ENCODE peak calls at places on chromosome 16, in six cellular contexts. G, O, F, L, V and I are unnamed samples.

GRCh38 chr16:79372504-79373184 is 227.9 kb downstream of the MAF start:
- DNase-seq in G (no peak), O (no peak), F (no peak), L (no peak), V (peak; percentile 3), I (no peak)

GRCh38 chr16:19114359-19115147 is 789 bp downstream of the ITPRIPL2 start:
- DNase-seq in G (peak; percentile 62), O (peak; percentile 93), F (no peak), L (peak; percentile 54), V (peak; percentile 72), I (no peak)

GRCh38 chr16:11129378-11129781 is 126.6 kb downstream of the SOCS1 start:
- DNase-seq in G (no peak), O (peak; percentile 24), F (peak; percentile 48), L (no peak), V (peak; percentile 42), I (no peak)

GRCh38 chr16:22183335-22183734 is 21.0 kb downstream of the SDR42E2 start:
- DNase-seq in G (no peak), O (no peak), F (no peak), L (no peak), V (no peak), I (no peak)

GRCh38 chr16:75311383-75311938 is 60.0 kb upstream of the BCAR1 start:
- DNase-seq in G (no peak), O (no peak), F (no peak), L (no peak), V (peak; percentile 53), I (no peak)

GRCh38 chr16:3129137-3130131 is 5.4 kb upstream of the ZNF213 start:
- DNase-seq in G (peak; percentile 63), O (no peak), F (peak; percentile 69), L (peak; percentile 35), V (peak; percentile 92), I (peak; percentile 63)

GRCh38 chr16:49622421-49623402 is 233.2 kb downstream of the ZNF423 start:
- DNase-seq in G (no peak), O (no peak), F (no peak), L (no peak), V (no peak), I (no peak)

GRCh38 chr16:27232061-27232841 is 28.9 kb downstream of the KDM8 start:
- DNase-seq in G (no peak), O (peak; percentile 65), F (no peak), L (no peak), V (no peak), I (no peak)

GRCh38 chr16:35221482-35222185 is 1762.2 kb downstream of the TP53TG3F start:
- DNase-seq in G (no peak), O (peak; percentile 78), F (no peak), L (no peak), V (no peak), I (no peak)

GRCh38 chr16:10942352-10943297 is at the start of gene DEXI:
- DNase-seq in G (peak; percentile 96), O (no peak), F (peak; percentile 70), L (peak; percentile 90), V (peak; percentile 88), I (peak; percentile 41)

GRCh38 chr16:27270389-27270788 is 1.8 kb upstream of the NSMCE1 start:
- DNase-seq in G (no peak), O (no peak), F (no peak), L (no peak), V (no peak), I (no peak)

GRCh38 chr16:46908540-46909372 is 24.6 kb downstream of the GPT2 start:
- DNase-seq in G (no peak), O (no peak), F (peak; percentile 16), L (no peak), V (peak; percentile 74), I (no peak)

GRCh38 chr16:73011926-73012325 is 36.0 kb downstream of the ZFHX3 start:
- DNase-seq in G (no peak), O (no peak), F (no peak), L (no peak), V (no peak), I (no peak)
- TF ChIP-seq CTCF in G (no peak), O (peak; percentile 17), F (no peak), L (no peak), V (no peak), I (no peak)

GRCh38 chr16:87924937-87925670 is 11.2 kb downstream of the CA5A start:
- DNase-seq in G (peak; percentile 46), O (no peak), F (no peak), L (no peak), V (no peak), I (peak; percentile 99)
- TF ChIP-seq CTCF in G (no peak), O (no peak), F (no peak), L (no peak), V (no peak), I (peak; percentile 63)

GRCh38 chr16:13148294-13148693 is 246.9 kb downstream of the SHISA9 start:
- DNase-seq in G (no peak), O (no peak), F (no peak), L (no peak), V (no peak), I (no peak)
- TF ChIP-seq CTCF in G (no peak), O (no peak), F (no peak), L (no peak), V (no peak), I (no peak)

DNA sequence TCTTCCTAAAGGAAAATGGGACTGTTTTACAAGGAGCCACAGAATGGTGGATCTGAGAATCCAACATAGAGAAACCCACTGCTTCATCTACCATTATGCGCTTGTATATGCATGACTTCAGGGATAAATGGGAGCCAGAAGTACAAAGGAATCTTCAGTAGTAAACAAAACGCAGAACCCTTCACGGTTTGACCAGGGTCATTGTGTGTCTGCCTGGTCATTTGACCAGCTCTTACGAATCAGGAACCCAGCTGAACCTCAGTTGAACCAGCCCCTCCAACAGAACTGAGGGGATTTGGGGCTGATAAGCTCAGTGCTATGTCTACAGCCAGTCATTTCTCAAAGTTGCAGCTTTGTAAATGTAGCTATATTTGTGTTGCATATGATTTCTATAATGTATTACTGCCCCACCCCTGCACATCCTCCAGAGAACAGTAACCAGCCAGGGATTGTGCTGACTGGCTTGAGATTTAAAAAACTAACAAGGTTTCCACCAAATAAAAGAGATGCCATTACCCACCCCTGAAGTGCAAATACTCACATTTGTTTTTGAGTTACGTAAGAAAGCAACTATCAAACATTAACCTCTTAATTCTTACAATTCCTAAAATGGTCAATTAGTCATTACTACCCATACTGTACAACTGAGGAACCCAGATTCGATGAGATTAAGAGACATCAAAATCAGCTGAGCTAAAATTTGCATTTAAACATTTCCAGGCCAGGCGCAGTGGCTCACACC is 6.3 kb downstream of the CMTM4 start:
- DNase-seq in G (no peak), O (no peak), F (no peak), L (no peak), V (no peak), I (no peak)
- TF ChIP-seq CTCF in G (no peak), O (no peak), F (no peak), L (no peak), V (no peak), I (no peak)

DNA sequence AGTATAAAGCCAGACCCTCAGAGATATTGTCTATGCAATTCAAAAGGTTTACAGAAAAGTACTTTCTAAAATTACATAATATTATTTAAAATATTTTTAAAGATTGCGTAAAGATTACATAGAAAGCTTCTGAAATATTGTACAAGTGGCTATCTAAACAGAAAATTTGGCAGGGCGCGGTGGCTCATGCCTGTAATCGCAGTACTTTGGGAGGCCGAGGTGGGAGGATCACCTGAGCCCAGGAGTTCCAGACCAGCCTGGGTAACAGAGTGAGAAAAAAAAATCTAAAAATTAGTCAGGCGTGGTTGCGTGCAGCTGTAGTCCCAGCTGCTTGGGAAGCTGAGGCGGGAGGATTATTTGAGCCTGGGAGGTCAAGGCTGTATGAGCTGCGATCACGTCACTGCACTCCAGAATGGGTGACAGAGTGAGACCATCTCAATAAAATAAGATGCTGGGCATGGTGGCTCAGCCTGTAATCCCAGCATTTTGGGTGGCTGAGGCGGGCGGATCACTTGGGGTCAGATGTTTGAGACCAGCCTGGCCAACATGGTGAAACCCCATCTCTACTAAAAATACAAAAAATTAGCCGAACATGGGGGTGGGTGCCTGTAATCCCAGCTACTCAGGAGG is 18.1 kb downstream of the UBN1 start:
- DNase-seq in G (no peak), O (no peak), F (no peak), L (no peak), V (no peak), I (no peak)
- TF ChIP-seq CTCF in G (no peak), O (no peak), F (no peak), L (no peak), V (no peak), I (no peak)

GRCh38 chr16:68244903-68245853 is at the start of gene PLA2G15:
- DNase-seq in G (peak; percentile 99), O (peak; percentile 98), F (peak; percentile 89), L (peak; percentile 91), V (peak; percentile 96), I (peak; percentile 72)
- TF ChIP-seq CTCF in G (no peak), O (no peak), F (no peak), L (no peak), V (no peak), I (no peak)

DNA sequence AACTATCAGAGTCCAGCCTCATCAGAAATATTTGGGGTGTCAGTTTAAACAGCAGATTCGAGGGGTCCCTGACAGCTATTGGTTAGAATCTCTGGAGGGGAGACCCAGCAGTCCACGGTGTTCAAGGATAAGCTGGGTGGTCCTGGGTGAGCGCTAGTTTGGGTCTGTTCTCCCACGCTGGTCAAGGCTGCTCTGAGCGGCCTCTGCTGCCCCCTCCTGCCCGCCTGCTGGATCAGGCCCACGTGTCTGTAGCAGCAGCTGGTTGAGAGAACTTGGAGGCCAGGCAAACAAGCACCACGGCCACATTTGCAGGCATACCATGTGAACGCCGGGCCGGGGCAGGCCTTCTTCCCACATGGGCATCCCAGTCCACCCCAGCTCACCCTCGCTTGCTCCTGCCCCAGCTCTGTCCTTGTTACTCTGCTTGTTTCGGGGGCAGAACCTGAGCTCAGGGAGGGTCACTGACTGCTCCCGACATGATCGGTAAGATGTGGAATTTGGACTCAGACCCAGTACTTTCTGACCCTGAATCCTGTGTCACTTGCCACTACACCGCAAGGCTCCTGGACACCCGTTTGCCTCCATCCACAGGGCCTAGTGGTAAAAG is 7.4 kb downstream of the FOXF1 start:
- DNase-seq in G (peak; percentile 51), O (no peak), F (peak; percentile 63), L (peak; percentile 49), V (peak; percentile 73), I (no peak)
- TF ChIP-seq CTCF in G (peak; percentile 82), O (peak; percentile 88), F (peak; percentile 91), L (peak; percentile 63), V (peak; percentile 86), I (peak; percentile 93)

DNA sequence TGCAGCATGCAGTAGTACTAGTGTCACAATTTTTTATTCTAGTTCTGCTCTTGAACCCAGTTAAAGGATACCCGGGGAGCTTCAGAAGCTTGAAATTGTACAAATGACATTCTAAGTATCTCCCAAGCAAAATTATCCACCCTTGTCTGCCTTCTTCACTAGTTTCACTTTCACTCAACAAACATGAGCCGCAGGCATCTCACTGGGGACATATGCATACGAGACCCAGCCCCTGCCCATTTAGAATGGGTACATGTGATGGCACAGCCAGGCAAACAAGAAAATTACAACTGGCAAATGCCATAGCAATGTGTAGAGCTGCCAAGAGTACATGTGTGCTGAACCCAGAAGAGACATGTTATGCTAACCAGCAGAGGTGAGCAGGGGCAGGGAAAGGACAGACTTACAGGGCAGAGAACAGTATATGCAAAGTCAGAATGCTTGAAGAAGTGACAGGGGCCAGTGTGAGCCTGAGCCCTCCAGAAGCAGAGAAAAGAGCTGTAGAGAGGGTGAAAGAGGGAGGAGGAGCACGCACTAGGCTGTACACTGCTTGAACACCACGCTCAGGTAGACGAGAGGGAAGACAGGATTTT is 8.3 kb downstream of the GINS2 start:
- DNase-seq in G (no peak), O (no peak), F (no peak), L (no peak), V (no peak), I (no peak)
- TF ChIP-seq CTCF in G (no peak), O (no peak), F (no peak), L (no peak), V (no peak), I (no peak)